ENCODE peak calls at places on chromosomes 16 and 17, in five cellular contexts. W, F, E, M and L are unnamed samples.

GRCh38 chr16:66418165-66418962 is 8.7 kb upstream of the BEAN1 start:
- DNase-seq in F (no peak), E (no peak), W (no peak), M (no peak), L (no peak)

GRCh38 chr17:65297384-65297783 is 160.2 kb downstream of the RGS9 start:
- DNase-seq in W (no peak), M (peak; percentile 82), E (no peak), F (no peak), L (no peak)

GRCh38 chr16:27365142-27366089 is 36.6 kb upstream of the IL21R start:
- DNase-seq in F (no peak), M (peak; percentile 71), W (no peak), E (no peak), L (no peak)

GRCh38 chr16:68091604-68092261 is 6.6 kb downstream of the NFATC3 start:
- DNase-seq in W (no peak), F (no peak), E (no peak), M (peak; percentile 78), L (no peak)

GRCh38 chr17:79536212-79536840 is 74.5 kb downstream of the RBFOX3 start:
- DNase-seq in M (no peak), W (no peak), E (no peak), F (no peak), L (no peak)

GRCh38 chr17:72456026-72456569 is 335.3 kb downstream of the SOX9 start:
- DNase-seq in F (no peak), M (peak; percentile 52), E (no peak), W (no peak), L (no peak)

GRCh38 chr17:65559483-65559801 is 2.0 kb downstream of the AXIN2 start:
- DNase-seq in M (no peak), E (no peak), F (no peak), W (peak; percentile 14), L (no peak)

GRCh38 chr17:65071861-65072260 is 15.3 kb upstream of the GNA13 start:
- DNase-seq in W (no peak), E (no peak), M (no peak), F (no peak), L (no peak)

GRCh38 chr17:31003225-31003866 is 32.5 kb downstream of the RNF135 start:
- DNase-seq in M (no peak), F (no peak), E (no peak), W (no peak), L (no peak)

GRCh38 chr17:7572588-7573323 is 6.7 kb upstream of the CD68 start:
- DNase-seq in M (peak; percentile 100), E (peak; percentile 100), F (peak; percentile 98), W (peak; percentile 98), L (peak; percentile 98)

GRCh38 chr17:80826955-80827645 is 164.5 kb upstream of the CHMP6 start:
- DNase-seq in F (peak; percentile 97), W (no peak), M (peak; percentile 98), E (peak; percentile 38), L (peak; percentile 41)

GRCh38 chr16:57394444-57394843 is 10.1 kb upstream of the CCL17 start:
- DNase-seq in W (no peak), E (no peak), M (peak; percentile 42), F (no peak), L (no peak)

GRCh38 chr17:56203430-56203829 is 50.2 kb downstream of the ANKFN1 start:
- DNase-seq in F (no peak), M (peak; percentile 22), E (no peak), W (no peak), L (no peak)

GRCh38 chr17:27760069-27760885 is 40.1 kb downstream of the NOS2 start:
- DNase-seq in E (peak; percentile 77), W (peak; percentile 76), M (peak; percentile 58), F (no peak), L (peak; percentile 62)

GRCh38 chr17:17851101-17851500 is 14.3 kb upstream of the SREBF1 start:
- DNase-seq in M (no peak), W (no peak), F (no peak), E (no peak), L (no peak)

GRCh38 chr17:13597723-13598347 is 3.9 kb downstream of the HS3ST3A1 start:
- DNase-seq in F (no peak), W (peak; percentile 48), E (no peak), M (peak; percentile 71), L (no peak)

GRCh38 chr17:47188266-47188665 is 829 bp downstream of the CDC27 start:
- DNase-seq in F (no peak), W (peak; percentile 44), E (no peak), M (peak; percentile 64), L (no peak)

GRCh38 chr17:47295037-47295873 is 28.5 kb upstream of the EFCAB13 start:
- DNase-seq in W (no peak), E (no peak), M (no peak), F (no peak), L (no peak)

GRCh38 chr17:35540589-35541404 is 3.3 kb upstream of the SLFN12L start:
- DNase-seq in F (no peak), E (no peak), W (peak; percentile 63), M (peak; percentile 68), L (no peak)

GRCh38 chr17:7351665-7352558 is at the start of gene KCTD11:
- DNase-seq in E (peak; percentile 94), W (peak; percentile 78), M (peak; percentile 92), F (peak; percentile 58), L (peak; percentile 70)

GRCh38 chr16:68265078-68265925 is 976 bp downstream of the SLC7A6 start:
- DNase-seq in F (no peak), W (peak; percentile 57), M (peak; percentile 81), E (no peak), L (no peak)

GRCh38 chr17:82051776-82052637 is at the start of the genes GPS1 and RFNG:
- DNase-seq in W (peak; percentile 89), M (peak; percentile 41), E (peak; percentile 85), F (no peak), L (no peak)

GRCh38 chr16:67177743-67178699 is 5.7 kb downstream of the MATCAP1 start:
- DNase-seq in M (peak; percentile 55), W (peak; percentile 68), F (no peak), E (peak; percentile 74), L (no peak)

GRCh38 chr16:17270683-17271109 is 200.1 kb downstream of the XYLT1 start:
- DNase-seq in F (no peak), W (no peak), E (peak; percentile 76), M (no peak), L (no peak)

GRCh38 chr17:32627233-32628008 is 140.6 kb downstream of the CDK5R1 start:
- DNase-seq in M (peak; percentile 62), W (no peak), F (no peak), E (peak; percentile 52), L (no peak)

GRCh38 chr16:15523092-15523541 is 88.7 kb downstream of the BMERB1 start:
- DNase-seq in F (no peak), M (no peak), W (peak; percentile 10), E (no peak), L (no peak)

GRCh38 chr16:17467923-17468540 is 2.7 kb downstream of the XYLT1 start:
- DNase-seq in E (peak; percentile 80), W (no peak), F (peak; percentile 65), M (peak; percentile 65), L (no peak)

GRCh38 chr16:69831212-69832123 is 69.3 kb downstream of the WWP2 start:
- DNase-seq in F (no peak), E (no peak), W (no peak), M (peak; percentile 35), L (no peak)

GRCh38 chr17:67617304-67617899 is 100.3 kb upstream of the NOL11 start:
- DNase-seq in M (no peak), F (no peak), W (no peak), E (no peak), L (no peak)

GRCh38 chr17:72683506-72684404 is 408.7 kb downstream of the SLC39A11 start:
- DNase-seq in W (no peak), F (peak; percentile 66), M (peak; percentile 98), E (no peak), L (no peak)

GRCh38 chr17:35930211-35931065 is at the start of gene RDM1:
- DNase-seq in E (peak; percentile 42), F (no peak), M (peak; percentile 63), W (peak; percentile 75), L (peak; percentile 25)

GRCh38 chr16:80174416-80174815 is 366.4 kb upstream of the DYNLRB2 start:
- DNase-seq in F (peak; percentile 53), W (no peak), E (no peak), M (peak; percentile 90), L (no peak)

GRCh38 chr17:81792675-81793615 is 11.0 kb upstream of the GCGR start:
- DNase-seq in F (no peak), M (no peak), W (no peak), E (no peak), L (no peak)

GRCh38 chr17:74108126-74108705 is 95.3 kb upstream of the RPL38 start:
- DNase-seq in W (no peak), E (no peak), F (no peak), M (no peak), L (no peak)

GRCh38 chr16:66293207-66293735 is 73.2 kb upstream of the CDH5 start:
- DNase-seq in F (no peak), M (no peak), W (no peak), E (peak; percentile 10), L (no peak)

GRCh38 chr16:51565149-51565548 is 414.1 kb upstream of the SALL1 start:
- DNase-seq in M (no peak), W (no peak), F (no peak), E (no peak), L (no peak)
- TF ChIP-seq CTCF in M (no peak), W (no peak), F (no peak), E (no peak), L (no peak)

GRCh38 chr16:1825864-1826690 is 548 bp downstream of the HAGH start:
- DNase-seq in E (no peak), F (no peak), W (peak; percentile 86), M (no peak), L (no peak)
- TF ChIP-seq CTCF in E (no peak), F (no peak), W (no peak), M (no peak), L (no peak)

DNA sequence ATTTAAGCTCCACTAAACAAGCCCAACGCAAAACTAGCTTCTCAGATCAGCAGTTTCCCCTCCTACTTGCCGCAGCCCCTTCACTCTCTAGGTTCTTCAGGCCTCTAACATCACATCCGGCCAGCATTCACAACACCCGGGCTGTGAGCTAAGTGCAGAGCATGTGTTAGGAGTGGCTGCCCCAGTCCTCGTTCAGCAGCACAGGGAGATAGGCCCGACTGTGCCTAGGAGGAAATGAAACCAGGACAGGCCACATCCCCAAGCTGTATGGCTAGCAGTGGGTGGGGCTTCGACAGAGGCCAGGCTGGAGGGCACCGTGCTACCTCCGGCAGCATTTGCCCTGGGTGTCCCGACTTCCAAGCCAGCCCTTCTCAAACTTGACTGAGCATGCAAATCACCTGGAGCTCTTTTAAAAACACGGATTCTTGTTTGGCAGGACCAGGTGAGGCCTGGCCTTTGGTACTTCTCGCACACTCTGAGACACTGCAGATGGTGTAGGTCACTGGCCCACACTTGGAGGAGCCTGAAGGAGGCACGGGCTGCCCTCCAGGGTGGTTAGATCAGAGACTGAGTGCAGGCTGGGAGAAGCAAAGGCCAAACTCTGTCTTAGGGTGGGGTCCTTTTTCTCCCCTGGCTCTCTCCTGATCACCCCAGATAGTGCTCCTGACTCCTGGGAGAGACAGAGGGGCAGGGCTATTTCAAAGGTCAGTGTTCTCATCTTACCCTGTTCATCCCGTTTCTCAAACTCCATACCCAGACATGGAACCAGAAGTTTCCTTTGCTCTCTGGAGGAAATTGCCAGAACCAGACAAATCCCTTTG is 202.0 kb downstream of the C16orf78 start:
- DNase-seq in E (no peak), W (peak; percentile 62), F (no peak), M (no peak), L (no peak)
- TF ChIP-seq CTCF in E (no peak), W (no peak), F (no peak), M (no peak), L (no peak)

GRCh38 chr16:86926695-86927094 is 348.3 kb downstream of the FOXL1 start:
- DNase-seq in E (no peak), W (no peak), F (no peak), M (no peak), L (no peak)
- TF ChIP-seq CTCF in E (no peak), W (no peak), F (no peak), M (no peak), L (no peak)